ENCODE peak calls at places on chromosomes 5 and 9, in five cellular contexts. One of them, this sample, is unnamed.

GRCh38 chr9:72623156-72623555 is 101.7 kb downstream of the TMC1 start:
- DNase-seq in uterus: no peak
- DNase-seq in heart right ventricle: no peak
- DNase-seq in kidney epithelial cell: no peak
- DNase-seq in neural progenitor cell: no peak
- DNase-seq in this sample: no peak

GRCh38 chr9:79567671-79568098 is 4.1 kb upstream of the TLE4 start:
- DNase-seq in uterus: no peak
- DNase-seq in heart right ventricle: no peak
- DNase-seq in kidney epithelial cell: no peak
- DNase-seq in neural progenitor cell: no peak
- DNase-seq in this sample: no peak

GRCh38 chr9:86822414-86822813 is 124.9 kb downstream of the GAS1 start:
- DNase-seq in uterus: no peak
- DNase-seq in heart right ventricle: no peak
- DNase-seq in kidney epithelial cell: no peak
- DNase-seq in neural progenitor cell: no peak
- DNase-seq in this sample: no peak

GRCh38 chr9:79222483-79222882 is 349.3 kb upstream of the TLE4 start:
- DNase-seq in uterus: no peak
- DNase-seq in heart right ventricle: no peak
- DNase-seq in kidney epithelial cell: no peak
- DNase-seq in neural progenitor cell: no peak
- DNase-seq in this sample: no peak

GRCh38 chr5:8907168-8907868 is 638.6 kb downstream of the SEMA5A start:
- DNase-seq in uterus: no peak
- DNase-seq in heart right ventricle: no peak
- DNase-seq in kidney epithelial cell: peak
- DNase-seq in neural progenitor cell: no peak
- DNase-seq in this sample: no peak

GRCh38 chr5:55920784-55921183 is 69.6 kb downstream of the IL31RA start:
- DNase-seq in uterus: no peak
- DNase-seq in heart right ventricle: no peak
- DNase-seq in kidney epithelial cell: no peak
- DNase-seq in neural progenitor cell: no peak
- DNase-seq in this sample: peak

GRCh38 chr5:1282139-1282992 is 12.5 kb downstream of the TERT start:
- DNase-seq in uterus: no peak
- DNase-seq in heart right ventricle: peak
- DNase-seq in kidney epithelial cell: no peak
- DNase-seq in neural progenitor cell: no peak
- DNase-seq in this sample: no peak

GRCh38 chr5:155761502-155761901 is 565.5 kb upstream of the SGCD start:
- DNase-seq in uterus: no peak
- DNase-seq in heart right ventricle: no peak
- DNase-seq in kidney epithelial cell: no peak
- DNase-seq in neural progenitor cell: no peak
- DNase-seq in this sample: no peak

GRCh38 chr5:22372376-22372775 is 480.8 kb downstream of the CDH12 start:
- DNase-seq in uterus: no peak
- DNase-seq in heart right ventricle: no peak
- DNase-seq in kidney epithelial cell: peak
- DNase-seq in neural progenitor cell: no peak
- DNase-seq in this sample: no peak

GRCh38 chr5:6729400-6730310 is 16.4 kb downstream of the TENT4A start:
- DNase-seq in uterus: no peak
- DNase-seq in heart right ventricle: peak
- DNase-seq in kidney epithelial cell: no peak
- DNase-seq in neural progenitor cell: no peak
- DNase-seq in this sample: no peak

GRCh38 chr5:128237504-128237903 is 153.9 kb downstream of the SLC12A2 start:
- DNase-seq in uterus: peak
- DNase-seq in heart right ventricle: no peak
- DNase-seq in kidney epithelial cell: no peak
- DNase-seq in neural progenitor cell: no peak
- DNase-seq in this sample: no peak

GRCh38 chr5:94072116-94072515 is 330.7 kb upstream of the POU5F2 start:
- DNase-seq in uterus: no peak
- DNase-seq in heart right ventricle: no peak
- DNase-seq in kidney epithelial cell: no peak
- DNase-seq in neural progenitor cell: no peak
- DNase-seq in this sample: no peak

GRCh38 chr9:81465468-81466002 is 223.8 kb downstream of the TLE1 start:
- DNase-seq in uterus: no peak
- DNase-seq in heart right ventricle: no peak
- DNase-seq in kidney epithelial cell: no peak
- DNase-seq in neural progenitor cell: no peak
- DNase-seq in this sample: no peak

GRCh38 chr5:127870914-127871313 is 167.7 kb downstream of the CCDC192 start:
- DNase-seq in uterus: peak
- DNase-seq in heart right ventricle: peak
- DNase-seq in kidney epithelial cell: no peak
- DNase-seq in neural progenitor cell: peak
- DNase-seq in this sample: peak

GRCh38 chr5:79850316-79850822 is 140.7 kb downstream of the MTX3 start:
- DNase-seq in uterus: peak
- DNase-seq in heart right ventricle: no peak
- DNase-seq in kidney epithelial cell: no peak
- DNase-seq in neural progenitor cell: peak
- DNase-seq in this sample: no peak

GRCh38 chr9:135450956-135451355 is 28.6 kb upstream of the PPP1R26 start:
- DNase-seq in uterus: no peak
- DNase-seq in heart right ventricle: no peak
- DNase-seq in kidney epithelial cell: no peak
- DNase-seq in neural progenitor cell: no peak
- DNase-seq in this sample: no peak

GRCh38 chr9:316382-316965 is 101.8 kb downstream of the DOCK8 start:
- DNase-seq in uterus: no peak
- DNase-seq in heart right ventricle: no peak
- DNase-seq in kidney epithelial cell: no peak
- DNase-seq in neural progenitor cell: no peak
- DNase-seq in this sample: no peak

GRCh38 chr9:1909322-1909721 is 105.8 kb upstream of the SMARCA2 start:
- DNase-seq in uterus: no peak
- DNase-seq in heart right ventricle: no peak
- DNase-seq in kidney epithelial cell: no peak
- DNase-seq in neural progenitor cell: no peak
- DNase-seq in this sample: no peak

GRCh38 chr9:83178717-83179116 is 115.8 kb upstream of the RASEF start:
- DNase-seq in uterus: no peak
- DNase-seq in heart right ventricle: no peak
- DNase-seq in kidney epithelial cell: no peak
- DNase-seq in neural progenitor cell: no peak
- DNase-seq in this sample: no peak

GRCh38 chr5:143153332-143154119 is 250.0 kb downstream of the NR3C1 start:
- DNase-seq in uterus: peak
- DNase-seq in heart right ventricle: peak
- DNase-seq in kidney epithelial cell: no peak
- DNase-seq in neural progenitor cell: no peak
- DNase-seq in this sample: no peak

GRCh38 chr9:131698715-131699053 is 41.2 kb downstream of the RAPGEF1 start:
- DNase-seq in uterus: no peak
- DNase-seq in heart right ventricle: no peak
- DNase-seq in kidney epithelial cell: no peak
- DNase-seq in neural progenitor cell: no peak
- DNase-seq in this sample: no peak

GRCh38 chr9:122383992-122384461 is 13.2 kb downstream of the PTGS1 start:
- DNase-seq in uterus: no peak
- DNase-seq in heart right ventricle: no peak
- DNase-seq in kidney epithelial cell: peak
- DNase-seq in neural progenitor cell: no peak
- DNase-seq in this sample: no peak

GRCh38 chr9:131266301-131267229 is 9.7 kb downstream of the FAM78A start:
- DNase-seq in uterus: no peak
- DNase-seq in heart right ventricle: no peak
- DNase-seq in kidney epithelial cell: no peak
- DNase-seq in neural progenitor cell: no peak
- DNase-seq in this sample: no peak

GRCh38 chr5:33088176-33088575 is 352.6 kb upstream of the TARS1 start:
- DNase-seq in uterus: no peak
- DNase-seq in heart right ventricle: no peak
- DNase-seq in kidney epithelial cell: no peak
- DNase-seq in neural progenitor cell: no peak
- DNase-seq in this sample: no peak

GRCh38 chr5:177065480-177065879 is 21.2 kb upstream of the FGFR4 start:
- DNase-seq in uterus: no peak
- DNase-seq in heart right ventricle: no peak
- DNase-seq in kidney epithelial cell: no peak
- DNase-seq in neural progenitor cell: no peak
- DNase-seq in this sample: no peak

GRCh38 chr9:108467653-108468324 is 388.0 kb downstream of the ACTL7B start:
- DNase-seq in uterus: no peak
- DNase-seq in heart right ventricle: no peak
- DNase-seq in kidney epithelial cell: no peak
- DNase-seq in neural progenitor cell: no peak
- DNase-seq in this sample: no peak

GRCh38 chr5:6448622-6449464 is at the start of gene UBE2QL1:
- DNase-seq in uterus: no peak
- DNase-seq in heart right ventricle: peak
- DNase-seq in kidney epithelial cell: no peak
- DNase-seq in neural progenitor cell: peak
- DNase-seq in this sample: no peak

DNA sequence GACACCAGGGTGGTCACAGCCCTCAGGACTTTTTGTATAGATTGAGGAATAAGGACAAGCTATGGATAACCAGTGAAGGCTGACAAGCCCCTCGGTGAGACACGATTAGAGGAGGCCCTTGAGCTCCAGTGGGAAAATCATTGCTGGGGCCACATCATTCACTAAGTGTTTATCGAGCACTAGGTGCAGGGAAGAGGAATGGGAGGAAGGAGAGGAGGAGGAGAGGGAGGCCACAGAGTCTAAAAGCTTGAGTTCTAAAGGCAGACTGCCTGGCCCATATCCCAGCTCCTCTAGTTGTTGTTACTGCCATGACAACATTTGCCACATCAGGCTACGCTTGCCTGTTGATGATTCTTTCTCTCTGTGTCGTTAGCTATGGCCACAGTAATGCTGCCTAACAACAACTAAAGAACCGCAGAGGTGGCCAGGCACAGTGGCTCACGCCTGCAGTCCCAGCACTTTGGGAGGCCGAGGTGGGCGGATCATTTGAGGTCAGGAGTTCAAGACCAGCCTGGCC is 37.6 kb downstream of the NKX2-5 start:
- DNase-seq in uterus: no peak
- DNase-seq in heart right ventricle: no peak
- DNase-seq in kidney epithelial cell: no peak
- DNase-seq in neural progenitor cell: no peak
- DNase-seq in this sample: no peak
- TF ChIP-seq CTCF in uterus: no peak
- TF ChIP-seq CTCF in heart right ventricle: no peak
- TF ChIP-seq CTCF in kidney epithelial cell: no peak
- TF ChIP-seq CTCF in neural progenitor cell: no peak
- TF ChIP-seq CTCF in this sample: no peak

GRCh38 chr9:114591206-114591853 is 3.8 kb downstream of the ATP6V1G1 start:
- DNase-seq in uterus: no peak
- DNase-seq in heart right ventricle: no peak
- DNase-seq in kidney epithelial cell: no peak
- DNase-seq in neural progenitor cell: no peak
- DNase-seq in this sample: no peak

GRCh38 chr9:114590328-114590727 is 2.8 kb downstream of the ATP6V1G1 start:
- DNase-seq in uterus: no peak
- DNase-seq in heart right ventricle: no peak
- DNase-seq in kidney epithelial cell: no peak
- DNase-seq in neural progenitor cell: no peak
- DNase-seq in this sample: no peak

GRCh38 chr9:114594136-114594535 is 6.6 kb downstream of the ATP6V1G1 start:
- DNase-seq in uterus: no peak
- DNase-seq in heart right ventricle: no peak
- DNase-seq in kidney epithelial cell: no peak
- DNase-seq in neural progenitor cell: no peak
- DNase-seq in this sample: no peak

GRCh38 chr9:114588671-114589526 is 1.3 kb downstream of the ATP6V1G1 start:
- DNase-seq in uterus: no peak
- DNase-seq in heart right ventricle: no peak
- DNase-seq in kidney epithelial cell: no peak
- DNase-seq in neural progenitor cell: peak
- DNase-seq in this sample: no peak

GRCh38 chr9:114592356-114592755 is 4.8 kb downstream of the ATP6V1G1 start:
- DNase-seq in uterus: no peak
- DNase-seq in heart right ventricle: no peak
- DNase-seq in kidney epithelial cell: no peak
- DNase-seq in neural progenitor cell: no peak
- DNase-seq in this sample: no peak
- TF ChIP-seq CTCF in uterus: peak
- TF ChIP-seq CTCF in heart right ventricle: peak
- TF ChIP-seq CTCF in kidney epithelial cell: peak
- TF ChIP-seq CTCF in neural progenitor cell: no peak
- TF ChIP-seq CTCF in this sample: no peak

GRCh38 chr9:110340306-110340705 is 2.6 kb upstream of the TXNDC8 start:
- DNase-seq in uterus: no peak
- DNase-seq in heart right ventricle: no peak
- DNase-seq in kidney epithelial cell: no peak
- DNase-seq in neural progenitor cell: peak
- DNase-seq in this sample: no peak
- TF ChIP-seq CTCF in uterus: no peak
- TF ChIP-seq CTCF in heart right ventricle: no peak
- TF ChIP-seq CTCF in kidney epithelial cell: peak
- TF ChIP-seq CTCF in neural progenitor cell: peak
- TF ChIP-seq CTCF in this sample: no peak

GRCh38 chr5:35963381-35963843 is 25.0 kb upstream of the CAPSL start:
- DNase-seq in uterus: no peak
- DNase-seq in heart right ventricle: no peak
- DNase-seq in kidney epithelial cell: no peak
- DNase-seq in neural progenitor cell: peak
- DNase-seq in this sample: no peak
- TF ChIP-seq CTCF in uterus: no peak
- TF ChIP-seq CTCF in heart right ventricle: no peak
- TF ChIP-seq CTCF in kidney epithelial cell: peak
- TF ChIP-seq CTCF in neural progenitor cell: peak
- TF ChIP-seq CTCF in this sample: no peak

GRCh38 chr9:137293482-137294090 is 8.5 kb downstream of the NRARP start:
- DNase-seq in uterus: no peak
- DNase-seq in heart right ventricle: no peak
- DNase-seq in kidney epithelial cell: no peak
- DNase-seq in neural progenitor cell: no peak
- DNase-seq in this sample: no peak

GRCh38 chr9:137295313-137296213 is 6.5 kb downstream of the NRARP start:
- DNase-seq in uterus: no peak
- DNase-seq in heart right ventricle: peak
- DNase-seq in kidney epithelial cell: no peak
- DNase-seq in neural progenitor cell: peak
- DNase-seq in this sample: no peak

GRCh38 chr9:137294684-137295312 is 7.3 kb downstream of the NRARP start:
- DNase-seq in uterus: no peak
- DNase-seq in heart right ventricle: peak
- DNase-seq in kidney epithelial cell: no peak
- DNase-seq in neural progenitor cell: peak
- DNase-seq in this sample: no peak

GRCh38 chr9:137294091-137294683 is 7.9 kb downstream of the NRARP start:
- DNase-seq in uterus: no peak
- DNase-seq in heart right ventricle: peak
- DNase-seq in kidney epithelial cell: no peak
- DNase-seq in neural progenitor cell: peak
- DNase-seq in this sample: peak

DNA sequence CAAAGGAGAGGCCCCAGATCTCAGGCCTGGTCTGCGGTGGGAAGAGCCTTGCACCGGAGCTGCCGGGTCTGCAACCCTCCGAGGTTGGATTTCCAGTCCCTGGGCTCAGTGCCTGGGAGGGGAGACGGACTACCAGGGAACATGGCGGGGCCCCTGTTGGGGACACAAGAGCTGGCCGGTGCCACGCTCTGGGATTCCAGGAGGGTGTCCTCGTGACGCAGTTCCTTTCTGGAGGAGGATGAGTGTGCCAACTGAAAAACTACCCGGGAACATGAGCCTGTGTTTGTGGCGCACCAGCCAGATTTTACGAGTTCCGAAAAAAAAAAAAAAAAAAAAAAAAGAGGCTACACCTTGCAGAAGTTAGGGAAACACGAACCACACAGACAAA is 9.0 kb downstream of the NRARP start:
- DNase-seq in uterus: no peak
- DNase-seq in heart right ventricle: no peak
- DNase-seq in kidney epithelial cell: no peak
- DNase-seq in neural progenitor cell: no peak
- DNase-seq in this sample: no peak
- TF ChIP-seq CTCF in uterus: no peak
- TF ChIP-seq CTCF in heart right ventricle: no peak
- TF ChIP-seq CTCF in kidney epithelial cell: no peak
- TF ChIP-seq CTCF in neural progenitor cell: no peak
- TF ChIP-seq CTCF in this sample: no peak